ENCODE peak calls at places on chromosomes 3 and 15, in eight cellular contexts. D is breast epithelium, Q is endothelial cell of umbilical vein, A is spleen, X is Panc1, H is SK-N-SH, P is HepG2, V is sigmoid colon. J is an unnamed sample.

GRCh38 chr3:21562225-21562624 is 188.8 kb downstream of the ZNF385D start:
- DNase-seq in A (no peak), P (no peak), X (no peak), Q (no peak), H (no peak), V (no peak), D (no peak), J (no peak)

GRCh38 chr15:91538782-91539181 is 314.7 kb upstream of the SLCO3A1 start:
- DNase-seq in V (no peak), A (no peak), D (no peak), X (no peak), P (no peak), Q (no peak), H (no peak), J (no peak)

GRCh38 chr15:90957105-90957790 is 2.6 kb downstream of the RCCD1 start:
- DNase-seq in H (peak), A (peak), X (no peak), D (no peak), V (no peak), P (no peak), Q (peak), J (no peak)

GRCh38 chr15:85129881-85130280 is 148.2 kb downstream of the PDE8A start:
- DNase-seq in D (no peak), A (no peak), P (no peak), Q (peak), V (no peak), H (no peak), X (no peak), J (no peak)

GRCh38 chr3:132593950-132594328 is 3.1 kb upstream of the ACKR4 start:
- DNase-seq in V (no peak), X (peak), H (no peak), A (no peak), P (no peak), D (no peak), Q (peak), J (no peak)

GRCh38 chr15:94263341-94264273 is 32.2 kb downstream of the MCTP2 start:
- DNase-seq in H (no peak), P (no peak), D (no peak), Q (no peak), X (no peak), V (no peak), A (no peak), J (no peak)

GRCh38 chr3:77539014-77539413 is 499.1 kb downstream of the ROBO2 start:
- DNase-seq in X (no peak), V (no peak), D (no peak), A (no peak), P (no peak), Q (no peak), H (no peak), J (no peak)

GRCh38 chr15:65937476-65937875 is 68.2 kb downstream of the RAB11A start:
- DNase-seq in H (peak), V (no peak), X (no peak), D (no peak), A (no peak), Q (peak), P (no peak), J (no peak)

GRCh38 chr3:65877160-65877559 is 161.6 kb downstream of the MAGI1 start:
- DNase-seq in P (no peak), D (no peak), A (no peak), Q (no peak), H (no peak), X (no peak), V (no peak), J (no peak)

GRCh38 chr3:124478834-124479233 is 251.4 kb upstream of the UMPS start:
- DNase-seq in D (no peak), V (no peak), P (no peak), A (no peak), X (no peak), H (no peak), Q (no peak), J (no peak)

GRCh38 chr3:14913926-14914776 is 33.2 kb upstream of the NR2C2 start:
- DNase-seq in V (no peak), X (no peak), A (no peak), Q (no peak), D (no peak), P (no peak), H (peak), J (peak)

DNA sequence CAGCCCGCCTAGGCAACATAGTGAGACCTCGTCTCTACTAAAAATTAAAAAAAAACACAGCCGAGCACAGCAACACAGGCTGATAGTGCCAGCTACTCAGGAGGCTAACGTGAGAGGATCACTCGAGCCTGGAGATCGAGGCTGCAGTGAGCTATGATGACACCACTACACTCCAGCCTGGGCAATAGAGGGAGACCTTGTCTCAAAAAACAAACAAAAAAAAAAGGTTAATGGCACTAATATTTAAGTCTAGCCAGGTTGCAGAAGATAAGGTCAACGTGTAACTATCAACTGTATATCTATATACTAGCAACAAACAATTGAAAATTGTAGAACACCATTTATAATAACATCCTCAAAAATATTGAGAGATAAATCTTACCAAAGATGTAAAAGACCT is 75.1 kb downstream of the MYO9A start:
- DNase-seq in D (no peak), H (no peak), A (no peak), P (no peak), X (no peak), Q (no peak), V (no peak), J (no peak)
- TF ChIP-seq CTCF in D (no peak), H (no peak), A (no peak), P (peak), X (no peak), Q (no peak), V (no peak), J (no peak)

GRCh38 chr3:189629803-189630455 is 1.3 kb upstream of the TP63 start:
- DNase-seq in A (no peak), P (no peak), H (no peak), V (no peak), X (no peak), Q (no peak), D (no peak), J (no peak)

GRCh38 chr3:189632238-189632637 is 1.0 kb downstream of the TP63 start:
- DNase-seq in Q (no peak), H (no peak), X (no peak), P (no peak), A (no peak), D (no peak), V (no peak), J (no peak)

GRCh38 chr3:189631373-189631408 is at the start of gene TP63:
- DNase-seq in Q (no peak), P (no peak), H (no peak), X (no peak), D (no peak), V (no peak), A (no peak), J (no peak)

GRCh38 chr3:189630667-189631372 is 369 bp upstream of the TP63 start:
- DNase-seq in A (no peak), H (no peak), V (no peak), Q (no peak), X (peak), D (no peak), P (no peak), J (no peak)

GRCh38 chr3:189631409-189631808 is 220 bp downstream of the TP63 start:
- DNase-seq in H (no peak), P (no peak), A (no peak), Q (no peak), X (no peak), D (no peak), V (no peak), J (no peak)
- H3K4me3 ChIP-seq in H (no peak), P (no peak), A (no peak), Q (no peak), X (peak), D (no peak), V (peak), J (no peak)

GRCh38 chr15:48645558-48646330 is at the start of gene FBN1:
- DNase-seq in A (peak), V (peak), H (peak), X (no peak), P (peak), Q (peak), D (peak), J (peak)
- TF ChIP-seq POLR2AphosphoS5 in A (peak), V (peak), H (peak), X (no peak), P (no peak), Q (peak), D (peak), J (no peak)

GRCh38 chr3:94303266-94303665 is 240.4 kb downstream of the NSUN3 start:
- DNase-seq in V (no peak), Q (no peak), D (no peak), X (no peak), H (no peak), A (no peak), P (no peak), J (no peak)

GRCh38 chr3:94304953-94305352 is 242.1 kb downstream of the NSUN3 start:
- DNase-seq in H (no peak), Q (no peak), X (no peak), V (no peak), A (no peak), P (no peak), D (no peak), J (no peak)

GRCh38 chr3:94301346-94301745 is 238.5 kb downstream of the NSUN3 start:
- DNase-seq in X (no peak), P (no peak), Q (no peak), A (no peak), D (no peak), V (no peak), H (no peak), J (no peak)

GRCh38 chr3:94305835-94306685 is 243.2 kb downstream of the NSUN3 start:
- DNase-seq in P (peak), H (no peak), V (no peak), X (no peak), Q (no peak), A (no peak), D (no peak), J (no peak)

GRCh38 chr3:94303897-94304296 is 241.0 kb downstream of the NSUN3 start:
- DNase-seq in V (no peak), P (no peak), Q (no peak), D (peak), A (no peak), X (no peak), H (no peak), J (no peak)
- TF ChIP-seq CTCF in V (no peak), P (no peak), Q (peak), D (no peak), A (no peak), X (peak), H (peak), J (no peak)

DNA sequence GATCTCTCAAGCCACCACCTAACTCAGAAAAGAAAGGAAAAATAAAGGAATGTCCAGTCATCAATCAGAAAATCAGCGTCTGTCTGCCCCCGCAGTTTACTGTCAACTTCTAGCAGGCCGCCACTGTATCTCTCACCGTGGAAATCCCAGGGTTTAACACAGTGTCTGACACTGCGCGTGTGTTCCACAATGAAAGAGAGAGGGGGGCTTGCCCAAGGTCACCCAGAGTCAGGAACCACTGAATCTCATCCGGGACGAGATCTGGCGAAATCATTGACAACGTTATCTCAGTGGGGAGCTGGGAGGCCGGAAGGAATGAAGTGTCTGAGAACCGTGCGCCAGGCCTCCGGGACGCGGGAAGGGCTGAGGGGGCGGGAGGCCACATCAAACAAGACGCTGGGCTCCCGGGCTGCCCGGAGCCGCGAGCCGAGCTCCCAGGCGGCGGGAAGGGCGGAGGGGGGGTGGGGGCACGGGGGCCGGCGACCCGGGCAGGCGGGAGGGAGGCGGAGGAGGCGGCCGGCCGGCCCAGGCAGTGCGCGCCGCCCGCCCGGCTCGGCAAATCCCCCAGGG is 2.2 kb upstream of the HES1 start:
- DNase-seq in H (no peak), P (peak), Q (peak), D (no peak), V (peak), A (no peak), X (no peak), J (peak)
- H3K4me3 ChIP-seq in H (peak), P (peak), Q (no peak), D (peak), V (peak), A (peak), X (peak), J (peak)

J was measured in suprapubic skin.